ENCODE peak calls at places on chromosomes 3 and 15, in four cellular contexts. O, D, V and X are unnamed samples.
A peak's percentile ranks its signal among the peaks of the same experiment; 100 is the strongest.

GRCh38 chr3:100518244-100518643 is 25.8 kb downstream of the TMEM45A start:
- DNase-seq in O (no peak), D (no peak), V (no peak), X (no peak)

GRCh38 chr3:123899300-123899865 is 15.3 kb upstream of the MYLK start:
- DNase-seq in O (no peak), D (no peak), V (no peak), X (no peak)

GRCh38 chr3:45545476-45545875 is 49.1 kb upstream of the LIMD1 start:
- DNase-seq in O (no peak), D (peak; percentile 75), V (no peak), X (no peak)

GRCh38 chr3:63492464-63492863 is 160.0 kb upstream of the SNTN start:
- DNase-seq in O (no peak), D (no peak), V (no peak), X (no peak)

GRCh38 chr3:164723396-164723795 is 354.9 kb downstream of the SI start:
- DNase-seq in O (no peak), D (peak; percentile 1), V (no peak), X (no peak)

GRCh38 chr3:25289663-25290062 is 138.4 kb upstream of the RARB start:
- DNase-seq in O (no peak), D (no peak), V (no peak), X (no peak)

GRCh38 chr3:196947136-196947859 is 5.0 kb upstream of the NCBP2 start:
- DNase-seq in O (no peak), D (no peak), V (no peak), X (no peak)

GRCh38 chr3:1088503-1088902 is 4.3 kb upstream of the CNTN6 start:
- DNase-seq in O (no peak), D (no peak), V (no peak), X (no peak)

GRCh38 chr3:141482250-141482937 is 4.4 kb upstream of the RASA2 start:
- DNase-seq in O (peak; percentile 15), D (peak; percentile 90), V (no peak), X (no peak)

GRCh38 chr3:33060609-33061337 is 36.2 kb downstream of the GLB1 start:
- DNase-seq in O (no peak), D (no peak), V (no peak), X (no peak)

GRCh38 chr3:188165596-188165995 is 11.6 kb downstream of the LPP start:
- DNase-seq in O (no peak), D (no peak), V (no peak), X (no peak)

GRCh38 chr3:9912294-9912935 is 4.5 kb upstream of the IL17RC start:
- DNase-seq in O (no peak), D (no peak), V (no peak), X (no peak)

GRCh38 chr3:113557374-113557773 is 25.0 kb downstream of the SIDT1 start:
- DNase-seq in O (peak; percentile 16), D (peak; percentile 67), V (no peak), X (no peak)

GRCh38 chr3:70753572-70753971 is 441.1 kb upstream of the MDFIC2 start:
- DNase-seq in O (no peak), D (no peak), V (peak; percentile 24), X (no peak)

GRCh38 chr3:17023006-17023664 is 138.4 kb downstream of the PLCL2 start:
- DNase-seq in O (no peak), D (no peak), V (no peak), X (peak; percentile 32)

GRCh38 chr15:38069001-38069400 is 134.6 kb downstream of the TMCO5A start:
- DNase-seq in O (no peak), D (no peak), V (no peak), X (peak; percentile 50)

GRCh38 chr3:55471522-55472280 is 15.4 kb downstream of the WNT5A start:
- DNase-seq in O (no peak), D (no peak), V (no peak), X (no peak)

GRCh38 chr15:84570164-84570692 is 30.6 kb upstream of the ZSCAN2 start:
- DNase-seq in O (no peak), D (no peak), V (peak; percentile 41), X (peak; percentile 46)

GRCh38 chr3:108241146-108241545 is 18.9 kb upstream of the IFT57 start:
- DNase-seq in O (no peak), D (no peak), V (no peak), X (no peak)

GRCh38 chr3:122890077-122890484 is 95.2 kb downstream of the SLC49A4 start:
- DNase-seq in O (no peak), D (no peak), V (peak; percentile 32), X (peak; percentile 39)

GRCh38 chr3:25191703-25192102 is 236.4 kb upstream of the RARB start:
- DNase-seq in O (no peak), D (no peak), V (no peak), X (no peak)

GRCh38 chr3:47022540-47023161 is 43.2 kb downstream of the NBEAL2 start:
- DNase-seq in O (no peak), D (no peak), V (peak; percentile 37), X (no peak)

GRCh38 chr3:42213417-42213816 is 52.6 kb downstream of the CCK start:
- DNase-seq in O (no peak), D (no peak), V (no peak), X (no peak)

GRCh38 chr3:12381199-12381598 is 92.3 kb downstream of the PPARG start:
- DNase-seq in O (no peak), D (no peak), V (no peak), X (no peak)

GRCh38 chr3:167733961-167734497 is 663 bp downstream of the PDCD10 start:
- DNase-seq in O (no peak), D (peak; percentile 18), V (no peak), X (no peak)

GRCh38 chr15:73686781-73687256 is 2.6 kb downstream of the CD276 start:
- DNase-seq in O (no peak), D (no peak), V (no peak), X (no peak)

GRCh38 chr15:57479005-57479404 is 102.7 kb downstream of the CGNL1 start:
- DNase-seq in O (no peak), D (no peak), V (no peak), X (no peak)

GRCh38 chr15:94857466-94857865 is 626.1 kb downstream of the MCTP2 start:
- DNase-seq in O (no peak), D (no peak), V (no peak), X (no peak)

GRCh38 chr15:85618956-85619491 is 175.7 kb downstream of the KLHL25 start:
- DNase-seq in O (no peak), D (no peak), V (peak; percentile 54), X (peak; percentile 32)

DNA sequence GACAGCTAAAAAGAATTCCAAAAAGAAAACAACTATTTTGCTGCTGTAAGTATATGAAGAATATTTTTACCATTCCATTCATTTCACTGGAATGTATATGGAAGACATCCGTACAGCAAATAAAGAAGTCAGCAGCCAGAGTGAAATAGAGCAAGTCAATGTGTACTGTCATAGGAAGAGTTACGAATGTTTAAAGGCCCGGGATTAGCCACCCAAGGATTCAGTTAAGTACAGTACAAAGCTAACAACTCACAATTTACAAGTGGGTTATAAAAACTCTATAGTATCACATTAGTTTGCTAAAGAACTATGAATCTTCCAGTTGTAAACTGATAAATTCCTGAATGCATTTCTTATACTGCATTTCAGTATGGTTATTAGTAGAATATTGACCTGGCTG is 14.4 kb upstream of the XXYLT1 start:
- DNase-seq in O (no peak), D (no peak), V (no peak), X (no peak)
- TF ChIP-seq CTCF in O (no peak), D (no peak), V (no peak), X (no peak)

DNA sequence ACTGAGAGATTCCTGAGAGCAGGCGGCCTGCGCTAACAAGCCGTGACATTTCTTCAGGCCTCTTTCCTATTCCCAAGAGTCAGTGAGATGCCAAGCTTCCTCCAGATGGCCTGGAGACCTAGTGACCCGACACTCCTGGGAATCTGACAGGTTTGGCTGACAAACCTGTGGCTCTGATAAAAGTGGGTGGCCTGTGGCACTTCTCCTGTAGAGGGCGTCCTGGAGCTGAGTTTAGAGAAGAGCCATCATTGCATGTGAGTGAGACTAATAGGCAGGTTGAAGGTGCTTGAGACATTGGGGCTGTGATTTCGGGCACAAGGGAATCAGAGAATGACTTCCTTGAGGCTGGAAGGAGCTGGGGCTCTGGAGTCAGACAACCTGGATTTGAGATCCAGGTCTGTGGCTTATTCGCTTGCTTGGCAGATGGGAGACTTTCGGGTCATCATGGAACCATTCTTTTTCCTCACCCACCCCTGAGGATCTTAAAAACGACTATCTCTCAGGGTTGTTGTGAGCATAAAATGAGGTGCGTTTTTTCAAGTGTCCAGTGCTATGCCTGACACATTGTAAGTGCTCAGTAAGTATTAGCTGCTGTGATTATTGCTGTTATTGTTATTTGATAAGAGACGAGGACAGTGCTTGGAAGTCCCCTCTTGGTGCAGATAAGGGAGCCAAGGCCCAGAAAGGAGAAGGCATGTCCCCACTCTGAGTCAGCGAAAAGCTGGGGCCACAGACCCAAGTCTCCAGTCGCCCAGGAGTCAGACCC is 77.2 kb downstream of the SCN10A start:
- DNase-seq in O (peak; percentile 47), D (peak; percentile 27), V (peak; percentile 63), X (peak; percentile 52)
- TF ChIP-seq CTCF in O (peak; percentile 94), D (peak; percentile 63), V (peak; percentile 93), X (peak; percentile 17)

GRCh38 chr15:89140595-89140994 is 52.3 kb downstream of the ABHD2 start:
- DNase-seq in O (no peak), D (no peak), V (no peak), X (no peak)

GRCh38 chr15:89137926-89138325 is 49.7 kb downstream of the ABHD2 start:
- DNase-seq in O (no peak), D (no peak), V (no peak), X (no peak)

GRCh38 chr15:89141885-89142284 is 53.6 kb downstream of the ABHD2 start:
- DNase-seq in O (no peak), D (no peak), V (no peak), X (no peak)

GRCh38 chr15:89138999-89139612 is 50.9 kb downstream of the ABHD2 start:
- DNase-seq in O (no peak), D (peak; percentile 47), V (no peak), X (no peak)

GRCh38 chr15:89139613-89140499 is 51.6 kb downstream of the ABHD2 start:
- DNase-seq in O (no peak), D (peak; percentile 62), V (peak; percentile 20), X (no peak)
- TF ChIP-seq CTCF in O (peak; percentile 17), D (peak; percentile 45), V (peak; percentile 33), X (no peak)

GRCh38 chr3:174644287-174644686 is 214.8 kb upstream of the NAALADL2 start:
- DNase-seq in O (no peak), D (no peak), V (no peak), X (no peak)
- TF ChIP-seq CTCF in O (no peak), D (no peak), V (no peak), X (no peak)

DNA sequence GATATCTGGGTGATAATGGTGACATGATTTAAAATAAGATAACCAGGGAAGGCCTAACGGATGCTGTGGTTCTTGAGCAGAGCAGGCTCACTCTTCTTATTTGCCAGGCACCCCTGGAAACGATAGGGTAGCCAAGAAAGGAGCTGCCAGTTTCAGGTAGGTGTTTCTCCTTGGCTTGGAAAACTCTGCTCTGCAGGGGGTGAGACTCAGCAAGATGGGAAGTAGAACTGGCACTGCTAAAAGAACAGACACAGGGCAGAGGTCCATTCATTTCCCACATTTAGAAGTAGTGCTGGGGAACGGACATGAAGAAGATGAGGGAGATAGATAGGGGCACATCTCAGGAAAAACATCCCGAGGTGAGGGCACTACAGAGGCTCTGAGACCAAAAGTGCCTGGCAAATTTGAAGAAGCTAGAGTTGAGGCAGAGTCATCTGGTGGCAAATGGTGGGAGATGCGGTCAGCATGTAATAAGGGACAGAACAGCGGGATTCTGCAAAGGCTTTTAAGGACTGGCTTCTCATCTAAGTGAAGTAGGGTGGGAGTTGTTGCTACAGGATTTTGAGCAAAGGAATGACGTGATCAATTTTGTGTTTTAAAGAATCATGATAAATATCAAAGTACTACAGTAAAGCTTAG is 323.4 kb upstream of the PLSCR5 start:
- DNase-seq in O (no peak), D (no peak), V (no peak), X (no peak)
- TF ChIP-seq CTCF in O (no peak), D (no peak), V (no peak), X (no peak)